ENCODE peak calls at places on chromosome 4, in six cellular contexts. R, E, N, Q, J and B are unnamed samples.

GRCh38 chr4:10296730-10297129 is 160.5 kb downstream of the ZNF518B start:
- DNase-seq in R (no peak), E (no peak), N (no peak), Q (no peak), J (no peak), B (no peak)

GRCh38 chr4:151114986-151115385 is 15.6 kb downstream of the RPS3A start:
- DNase-seq in R (no peak), E (no peak), N (no peak), Q (no peak), J (no peak), B (no peak)

GRCh38 chr4:176270669-176271068 is 1.6 kb upstream of the ASB5 start:
- DNase-seq in R (no peak), E (no peak), N (no peak), Q (no peak), J (peak; percentile 98), B (no peak)

GRCh38 chr4:174394915-174395314 is 111.2 kb downstream of the CEP44 start:
- DNase-seq in R (no peak), E (no peak), N (no peak), Q (no peak), J (peak; percentile 85), B (no peak)

GRCh38 chr4:109410776-109411175 is 22.8 kb upstream of the SEC24B start:
- DNase-seq in R (no peak), E (no peak), N (no peak), Q (no peak), J (no peak), B (no peak)

GRCh38 chr4:36208884-36209473 is 35.3 kb downstream of the ARAP2 start:
- DNase-seq in R (no peak), E (peak; percentile 22), N (no peak), Q (peak; percentile 16), J (no peak), B (peak; percentile 32)

GRCh38 chr4:24657768-24658617 is 73.6 kb upstream of the DHX15 start:
- DNase-seq in R (no peak), E (no peak), N (no peak), Q (peak; percentile 74), J (peak; percentile 57), B (peak; percentile 24)

GRCh38 chr4:144667500-144667899 is 21.5 kb downstream of the HHIP start:
- DNase-seq in R (no peak), E (no peak), N (no peak), Q (no peak), J (peak; percentile 12), B (no peak)

GRCh38 chr4:86256086-86256485 is 103.8 kb downstream of the MAPK10 start:
- DNase-seq in R (no peak), E (no peak), N (no peak), Q (no peak), J (no peak), B (no peak)

GRCh38 chr4:48575964-48576363 is 85.9 kb downstream of the ZAR1 start:
- DNase-seq in R (no peak), E (no peak), N (no peak), Q (no peak), J (peak; percentile 30), B (no peak)

GRCh38 chr4:147828361-147828760 is 96.5 kb downstream of the ARHGAP10 start:
- DNase-seq in R (no peak), E (no peak), N (no peak), Q (no peak), J (peak; percentile 73), B (peak; percentile 17)

GRCh38 chr4:78764498-78764961 is 11.6 kb upstream of the BMP2K start:
- DNase-seq in R (no peak), E (no peak), N (no peak), Q (no peak), J (peak; percentile 39), B (no peak)

GRCh38 chr4:27381806-27382205 is 521.2 kb downstream of the STIM2 start:
- DNase-seq in R (no peak), E (no peak), N (no peak), Q (no peak), J (no peak), B (no peak)

GRCh38 chr4:3233391-3234071 is 15.4 kb upstream of the MSANTD1 start:
- DNase-seq in R (no peak), E (no peak), N (no peak), Q (no peak), J (peak; percentile 12), B (no peak)

GRCh38 chr4:169727616-169728015 is 30.1 kb downstream of the HPF1 start:
- DNase-seq in R (no peak), E (no peak), N (no peak), Q (no peak), J (no peak), B (no peak)

GRCh38 chr4:147754037-147754445 is 22.2 kb downstream of the ARHGAP10 start:
- DNase-seq in R (no peak), E (no peak), N (no peak), Q (no peak), J (peak; percentile 88), B (no peak)

GRCh38 chr4:24856586-24856985 is 56.3 kb downstream of the CCDC149 start:
- DNase-seq in R (no peak), E (no peak), N (no peak), Q (no peak), J (peak; percentile 80), B (no peak)

GRCh38 chr4:74190919-74191397 is 33.0 kb downstream of the MTHFD2L start:
- DNase-seq in R (no peak), E (no peak), N (no peak), Q (no peak), J (no peak), B (peak; percentile 28)

GRCh38 chr4:84691170-84691691 is 108.3 kb downstream of the CDS1 start:
- DNase-seq in R (no peak), E (no peak), N (no peak), Q (no peak), J (peak; percentile 95), B (no peak)

GRCh38 chr4:80619070-80619674 is 283.6 kb downstream of the CFAP299 start:
- DNase-seq in R (no peak), E (no peak), N (no peak), Q (no peak), J (no peak), B (peak; percentile 34)

GRCh38 chr4:92305878-92306520 is 2.2 kb downstream of the GRID2 start:
- DNase-seq in R (no peak), E (no peak), N (no peak), Q (no peak), J (peak; percentile 6), B (no peak)

GRCh38 chr4:93791570-93792195 is 36.9 kb upstream of the ATOH1 start:
- DNase-seq in R (no peak), E (no peak), N (no peak), Q (peak; percentile 64), J (peak; percentile 50), B (peak; percentile 70)

GRCh38 chr4:159201168-159201567 is 98.3 kb downstream of the RAPGEF2 start:
- DNase-seq in R (no peak), E (no peak), N (no peak), Q (no peak), J (no peak), B (no peak)

GRCh38 chr4:59869559-59869958 is 1330.6 kb upstream of the ADGRL3 start:
- DNase-seq in R (no peak), E (no peak), N (no peak), Q (no peak), J (no peak), B (no peak)

GRCh38 chr4:20809796-20810195 is 109.5 kb downstream of the PACRGL start:
- DNase-seq in R (no peak), E (no peak), N (no peak), Q (no peak), J (no peak), B (no peak)

GRCh38 chr4:7415927-7416686 is 18.6 kb downstream of the PSAPL1 start:
- DNase-seq in R (peak; percentile 8), E (no peak), N (peak; percentile 38), Q (no peak), J (no peak), B (no peak)

GRCh38 chr4:76634239-76634638 is 199.2 kb downstream of the SHROOM3 start:
- DNase-seq in R (no peak), E (no peak), N (no peak), Q (no peak), J (peak; percentile 88), B (no peak)

GRCh38 chr4:86670739-86671138 is 76.6 kb downstream of the PTPN13 start:
- DNase-seq in R (no peak), E (no peak), N (no peak), Q (no peak), J (peak; percentile 34), B (no peak)

GRCh38 chr4:165740911-165741310 is 132.1 kb upstream of the TLL1 start:
- DNase-seq in R (no peak), E (no peak), N (no peak), Q (no peak), J (no peak), B (no peak)

DNA sequence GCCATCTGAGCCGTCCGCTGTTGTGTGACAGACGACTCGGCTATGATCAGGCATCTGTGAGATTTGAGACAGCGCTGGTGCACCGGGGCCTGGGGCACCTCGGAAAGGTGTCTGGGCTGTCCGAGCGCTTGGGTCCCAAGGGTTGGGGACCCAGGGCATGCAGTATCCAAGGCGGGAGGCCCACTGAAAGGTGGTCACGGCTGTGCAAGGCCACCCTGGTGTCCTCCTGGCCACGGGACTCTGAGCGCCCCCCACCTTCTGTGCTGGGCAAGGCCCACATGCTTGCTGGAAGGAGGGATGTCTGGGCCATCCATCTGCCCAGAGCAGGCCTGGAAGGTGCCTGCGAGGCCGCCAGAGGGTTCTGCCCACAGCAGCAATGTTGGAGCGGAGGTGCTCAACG is 19.9 kb downstream of the TACC3 start:
- DNase-seq in R (no peak), E (no peak), N (no peak), Q (no peak), J (no peak), B (no peak)
- H3K36me3 ChIP-seq in R (no peaks in the 10 kb centered on the region), E (peaks cover 70% of the 10 kb centered on the region), N (peaks cover 49% of the 10 kb centered on the region), Q (peaks cover 14% of the 10 kb centered on the region), J (peaks cover 82% of the 10 kb centered on the region), B (peaks cover 16% of the 10 kb centered on the region)

GRCh38 chr4:100895572-100896197 is 377.9 kb upstream of the EMCN start:
- DNase-seq in R (no peak), E (no peak), N (no peak), Q (no peak), J (peak; percentile 18), B (peak; percentile 72)
- H3K4me3 ChIP-seq in R (peak overlapping the region; percentile 25), E (peak overlapping the region; percentile 46), N (peak overlapping the region; percentile 30), Q (peak overlapping the region; percentile 10), J (no peak overlapping the region), B (peak overlapping the region; percentile 7)

GRCh38 chr4:182913036-182913435 is 4.2 kb downstream of the DCTD start:
- DNase-seq in R (no peak), E (no peak), N (no peak), Q (no peak), J (no peak), B (no peak)
- H3K36me3 ChIP-seq in R (no peaks in the 10 kb centered on the region), E (peaks cover 26% of the 10 kb centered on the region), N (peaks cover 37% of the 10 kb centered on the region), Q (peaks cover 12% of the 10 kb centered on the region), J (peaks cover 27% of the 10 kb centered on the region), B (peaks cover 3% of the 10 kb centered on the region)

GRCh38 chr4:53608242-53608641 is 17.0 kb upstream of the LNX1 start:
- DNase-seq in R (no peak), E (no peak), N (no peak), Q (no peak), J (no peak), B (no peak)
- H3K4me3 ChIP-seq in R (no peak overlapping the region), E (no peak overlapping the region), N (no peak overlapping the region), Q (no peak overlapping the region), J (no peak overlapping the region), B (no peak overlapping the region)

DNA sequence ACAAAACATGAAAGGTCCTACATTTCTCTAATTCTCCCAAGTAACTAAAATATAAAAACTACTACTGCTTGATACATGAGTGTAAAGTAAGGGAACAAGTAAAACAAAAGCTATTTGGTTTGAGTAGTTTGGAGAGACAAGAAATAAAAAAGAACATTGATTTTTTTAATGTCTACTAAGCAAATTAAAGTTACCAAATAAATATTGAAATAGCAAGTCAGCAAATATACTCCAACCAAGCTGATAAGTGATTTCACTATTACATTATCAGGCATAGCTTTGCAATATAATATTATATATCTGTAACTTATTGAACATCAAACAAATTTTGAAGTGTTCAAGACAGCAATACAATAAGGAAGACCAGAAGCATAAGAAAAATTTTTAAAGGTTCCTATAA is 60.3 kb downstream of the LCORL start:
- DNase-seq in R (no peak), E (no peak), N (no peak), Q (no peak), J (no peak), B (no peak)
- H3K36me3 ChIP-seq in R (no peaks in the 10 kb centered on the region), E (peaks cover 5% of the 10 kb centered on the region), N (peaks cover 6% of the 10 kb centered on the region), Q (peaks cover 2% of the 10 kb centered on the region), J (no peaks in the 10 kb centered on the region), B (no peaks in the 10 kb centered on the region)